ENCODE peak calls at places on chromosome 11, in nine cellular contexts. X, H, B, I, C, W, R, J and Y are unnamed samples.

GRCh38 chr11:60987577-60988277 is 16.2 kb downstream of the CD6 start:
- DNase-seq in X (no peak), H (no peak), B (peak), I (no peak), C (no peak), W (peak), R (no peak), J (peak), Y (no peak)

GRCh38 chr11:2474059-2474901 is 29.5 kb downstream of the KCNQ1 start:
- DNase-seq in X (peak), H (no peak), B (no peak), I (no peak), C (no peak), W (peak), R (peak), J (no peak), Y (no peak)

GRCh38 chr11:13238879-13239514 is 38.6 kb upstream of the BMAL1 start:
- DNase-seq in X (peak), H (no peak), B (no peak), I (peak), C (peak), W (no peak), R (peak), J (peak), Y (no peak)

GRCh38 chr11:27612932-27613669 is 87.2 kb downstream of the BDNF start:
- DNase-seq in X (no peak), H (no peak), B (no peak), I (no peak), C (no peak), W (no peak), R (no peak), J (no peak), Y (no peak)

GRCh38 chr11:130198292-130198691 is 38.7 kb downstream of the ST14 start:
- DNase-seq in X (no peak), H (no peak), B (no peak), I (no peak), C (no peak), W (no peak), R (no peak), J (no peak), Y (peak)

GRCh38 chr11:35141538-35141937 is 2.6 kb downstream of the CD44 start:
- DNase-seq in X (peak), H (no peak), B (no peak), I (no peak), C (no peak), W (peak), R (peak), J (peak), Y (peak)

GRCh38 chr11:97611345-97611744 is 1221.5 kb downstream of the JRKL start:
- DNase-seq in X (no peak), H (no peak), B (no peak), I (no peak), C (no peak), W (no peak), R (no peak), J (no peak), Y (no peak)

GRCh38 chr11:122715883-122716282 is 60.4 kb downstream of the UBASH3B start:
- DNase-seq in X (no peak), H (no peak), B (no peak), I (no peak), C (no peak), W (no peak), R (no peak), J (no peak), Y (no peak)

GRCh38 chr11:2199466-2200341 is 28.1 kb upstream of the TH start:
- DNase-seq in X (no peak), H (no peak), B (no peak), I (no peak), C (no peak), W (no peak), R (no peak), J (no peak), Y (no peak)

GRCh38 chr11:119622454-119623143 is 106.4 kb downstream of the NECTIN1 start:
- DNase-seq in X (no peak), H (no peak), B (no peak), I (no peak), C (no peak), W (no peak), R (no peak), J (no peak), Y (no peak)

GRCh38 chr11:119933164-119933563 is 204.2 kb upstream of the NECTIN1 start:
- DNase-seq in X (no peak), H (no peak), B (no peak), I (no peak), C (no peak), W (no peak), R (no peak), J (no peak), Y (no peak)

GRCh38 chr11:58928082-58928574 is 11.2 kb upstream of the GLYATL1 start:
- DNase-seq in X (no peak), H (no peak), B (no peak), I (no peak), C (peak), W (no peak), R (no peak), J (no peak), Y (no peak)

GRCh38 chr11:111870522-111870886 is 877 bp downstream of the ALG9 start:
- DNase-seq in X (no peak), H (no peak), B (no peak), I (no peak), C (no peak), W (no peak), R (no peak), J (no peak), Y (no peak)

GRCh38 chr11:61893981-61894380 is 2.6 kb upstream of the FADS3 start:
- DNase-seq in X (no peak), H (no peak), B (no peak), I (no peak), C (peak), W (no peak), R (no peak), J (no peak), Y (no peak)

GRCh38 chr11:68014157-68014965 is 4.2 kb downstream of the ALDH3B1 start:
- DNase-seq in X (peak), H (no peak), B (peak), I (no peak), C (peak), W (peak), R (peak), J (no peak), Y (no peak)

GRCh38 chr11:62612366-62613274 is at the start of the genes EML3 and ROM1:
- DNase-seq in X (peak), H (peak), B (peak), I (peak), C (peak), W (peak), R (peak), J (peak), Y (peak)

GRCh38 chr11:13448876-13449275 is 14.1 kb downstream of the BTBD10 start:
- DNase-seq in X (no peak), H (no peak), B (peak), I (no peak), C (peak), W (no peak), R (no peak), J (no peak), Y (no peak)

GRCh38 chr11:17864478-17864941 is 129.9 kb downstream of the KCNC1 start:
- DNase-seq in X (peak), H (no peak), B (no peak), I (no peak), C (no peak), W (no peak), R (peak), J (no peak), Y (no peak)

GRCh38 chr11:131203041-131203440 is 167.4 kb upstream of the NTM start:
- DNase-seq in X (no peak), H (no peak), B (no peak), I (no peak), C (no peak), W (no peak), R (no peak), J (no peak), Y (no peak)

GRCh38 chr11:69773626-69774353 is 1.4 kb downstream of the FGF4 start:
- DNase-seq in X (no peak), H (no peak), B (no peak), I (no peak), C (no peak), W (no peak), R (no peak), J (no peak), Y (no peak)

GRCh38 chr11:60634151-60634550 is 65.3 kb upstream of the MS4A8 start:
- DNase-seq in X (no peak), H (no peak), B (no peak), I (no peak), C (no peak), W (no peak), R (no peak), J (no peak), Y (no peak)

GRCh38 chr11:71996517-71996916 is 2.2 kb upstream of the IL18BP start:
- DNase-seq in X (no peak), H (no peak), B (no peak), I (no peak), C (no peak), W (no peak), R (no peak), J (peak), Y (no peak)

GRCh38 chr11:28318861-28319260 is 210.7 kb downstream of the METTL15 start:
- DNase-seq in X (no peak), H (no peak), B (no peak), I (no peak), C (no peak), W (no peak), R (no peak), J (no peak), Y (no peak)

GRCh38 chr11:9823887-9824385 is 160.1 kb downstream of the SWAP70 start:
- DNase-seq in X (no peak), H (no peak), B (no peak), I (no peak), C (no peak), W (no peak), R (no peak), J (no peak), Y (no peak)

DNA sequence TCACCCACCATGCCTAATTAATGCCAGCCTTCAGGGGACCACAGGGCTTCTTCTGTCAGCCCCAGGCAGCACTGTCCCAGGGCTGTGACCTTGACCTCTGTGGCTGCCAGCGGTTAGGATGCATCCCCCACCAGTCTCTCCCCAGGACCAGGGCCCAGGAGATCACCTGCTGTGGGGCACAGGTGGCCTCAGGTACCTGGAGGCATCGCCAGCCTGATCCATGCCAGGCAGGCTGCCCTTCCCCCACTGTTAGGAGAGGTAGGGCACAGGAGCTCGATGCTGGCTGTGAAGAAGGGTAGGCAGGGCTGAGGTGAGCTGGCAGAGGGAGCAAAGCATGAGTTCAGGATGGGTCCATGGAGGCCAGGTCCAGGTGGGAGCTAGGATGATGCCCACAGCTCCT is 16.7 kb upstream of the MDK start:
- DNase-seq in X (no peak), H (no peak), B (no peak), I (no peak), C (no peak), W (no peak), R (no peak), J (no peak), Y (no peak)
- TF ChIP-seq POLR2A in X (no peak), H (no peak), B (no peak), I (no peak), C (no peak), W (no peak), R (no peak), J (no peak), Y (no peak)

DNA sequence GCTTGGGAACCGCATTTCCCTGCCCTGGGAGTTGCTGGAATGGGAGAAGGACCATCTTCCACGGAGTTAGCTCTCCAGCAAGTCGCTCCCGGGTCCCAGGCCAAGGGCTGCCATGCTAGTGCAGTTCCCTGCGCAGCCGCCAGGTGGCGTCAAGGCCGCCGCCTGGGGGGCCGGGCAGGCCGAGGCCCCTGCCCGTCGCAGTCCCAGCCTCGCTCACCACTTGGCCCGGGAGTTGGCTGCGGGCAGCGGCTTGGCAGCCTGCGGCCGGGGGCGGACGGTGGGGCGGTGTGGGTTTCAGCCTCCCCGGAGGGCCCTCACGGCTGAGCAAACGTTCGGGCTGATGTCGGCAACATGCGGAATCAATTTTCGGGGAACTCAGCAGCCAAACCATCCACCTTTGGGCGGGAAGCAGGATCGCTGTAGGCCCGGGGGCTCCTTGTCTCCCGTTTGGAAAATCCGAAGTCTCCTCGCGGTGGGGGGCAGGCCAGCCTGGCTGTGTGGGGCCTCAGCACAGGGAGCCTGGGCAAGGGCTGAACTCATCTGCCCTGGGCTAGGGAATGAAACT is 415.1 kb downstream of the SOX6 start:
- DNase-seq in X (no peak), H (no peak), B (peak), I (peak), C (no peak), W (no peak), R (no peak), J (no peak), Y (peak)
- H3K4me3 ChIP-seq in X (no peak), H (no peak), B (no peak), I (no peak), C (no peak), W (no peak), R (no peak), J (no peak), Y (no peak)

GRCh38 chr11:315051-315481 is 1.2 kb downstream of the IFITM1 start:
- DNase-seq in X (no peak), H (no peak), B (no peak), I (peak), C (no peak), W (peak), R (no peak), J (no peak), Y (peak)

GRCh38 chr11:313304-313786 is 495 bp upstream of the IFITM1 start:
- DNase-seq in X (no peak), H (no peak), B (no peak), I (peak), C (no peak), W (peak), R (no peak), J (peak), Y (peak)

GRCh38 chr11:315516-315994 is 1.7 kb downstream of the IFITM1 start:
- DNase-seq in X (no peak), H (no peak), B (no peak), I (no peak), C (no peak), W (no peak), R (no peak), J (peak), Y (peak)

GRCh38 chr11:312092-312816 is 1.6 kb upstream of the IFITM1 start:
- DNase-seq in X (no peak), H (no peak), B (no peak), I (no peak), C (no peak), W (peak), R (no peak), J (no peak), Y (peak)

GRCh38 chr11:313787-314547 is at the start of gene IFITM1:
- DNase-seq in X (peak), H (no peak), B (no peak), I (peak), C (peak), W (peak), R (no peak), J (peak), Y (peak)
- TF ChIP-seq POLR2A in X (peak), H (peak), B (peak), I (peak), C (no peak), W (peak), R (peak), J (peak), Y (peak)

DNA sequence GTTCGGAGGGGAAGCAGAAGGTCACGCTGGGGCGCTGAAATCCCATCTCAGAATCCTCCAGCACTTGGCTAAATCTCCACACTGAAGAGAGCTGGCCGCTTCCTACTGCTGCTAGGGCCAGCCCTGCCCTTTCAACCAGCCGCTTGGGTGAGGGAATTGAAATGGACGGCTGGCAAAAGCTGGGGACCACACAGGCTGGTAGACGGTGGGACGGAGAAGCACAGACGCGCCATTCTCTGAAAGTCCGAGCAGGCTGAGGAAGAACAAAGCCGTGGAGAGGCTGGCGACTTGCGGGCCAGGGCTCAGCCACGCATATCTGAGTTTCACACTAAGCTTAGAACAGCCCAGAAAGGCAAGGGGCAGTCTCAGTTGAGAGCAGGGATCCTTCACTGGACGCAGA is 3.6 kb downstream of the EHD1 start:
- DNase-seq in X (no peak), H (no peak), B (no peak), I (no peak), C (no peak), W (no peak), R (no peak), J (no peak), Y (peak)
- H3K4me3 ChIP-seq in X (peak), H (peak), B (no peak), I (no peak), C (no peak), W (peak), R (peak), J (peak), Y (peak)

GRCh38 chr11:43311791-43312607 is at the start of gene API5:
- DNase-seq in X (peak), H (peak), B (peak), I (peak), C (peak), W (peak), R (peak), J (peak), Y (peak)
- TF ChIP-seq POLR2A in X (peak), H (peak), B (peak), I (peak), C (peak), W (peak), R (peak), J (peak), Y (no peak)

GRCh38 chr11:832529-833113 is at the start of gene CD151:
- DNase-seq in X (peak), H (no peak), B (no peak), I (no peak), C (peak), W (no peak), R (peak), J (no peak), Y (peak)

GRCh38 chr11:830295-831131 is 2.2 kb upstream of the CD151 start:
- DNase-seq in X (peak), H (no peak), B (peak), I (peak), C (no peak), W (peak), R (peak), J (no peak), Y (peak)

GRCh38 chr11:833114-833791 is 501 bp downstream of the CD151 start:
- DNase-seq in X (peak), H (no peak), B (peak), I (no peak), C (no peak), W (peak), R (peak), J (no peak), Y (peak)

GRCh38 chr11:831132-831864 is 1.5 kb upstream of the CD151 start:
- DNase-seq in X (no peak), H (no peak), B (no peak), I (no peak), C (peak), W (no peak), R (no peak), J (no peak), Y (no peak)

DNA sequence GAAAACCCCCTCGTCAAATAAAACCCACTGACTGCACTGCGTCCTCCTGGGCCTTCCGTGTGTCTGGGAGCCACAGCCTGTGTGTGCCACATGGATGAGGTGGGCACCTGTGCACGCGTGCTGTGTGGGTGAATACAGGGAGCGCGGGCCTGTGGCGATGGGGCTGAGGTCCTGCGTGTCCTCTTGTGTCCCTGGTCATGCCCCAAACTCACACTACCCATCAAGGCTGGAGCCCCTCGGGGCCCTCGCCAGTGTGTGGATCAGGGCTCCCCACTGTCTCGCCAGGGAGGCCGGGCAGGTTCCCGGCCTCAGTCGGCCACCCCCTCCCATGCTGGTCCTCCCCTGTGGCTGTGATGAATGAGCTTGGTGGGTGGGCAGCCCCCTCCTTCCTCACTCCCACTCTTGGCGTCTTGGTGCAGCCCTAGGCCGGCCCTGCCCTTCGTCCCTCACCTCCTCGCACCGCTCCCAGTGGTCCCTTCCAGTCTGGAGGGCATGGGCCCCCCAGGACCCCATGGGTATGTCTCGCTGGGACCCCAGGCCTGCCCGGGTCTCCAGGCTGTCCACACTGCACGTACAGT is 712 bp upstream of the CD151 start:
- DNase-seq in X (no peak), H (no peak), B (no peak), I (no peak), C (no peak), W (no peak), R (no peak), J (no peak), Y (no peak)
- H3K4me3 ChIP-seq in X (peak), H (peak), B (peak), I (peak), C (peak), W (peak), R (peak), J (peak), Y (peak)